ENCODE peak calls at places on chromosome 12, in five cellular contexts. C is RWPE1, L is T follicular helper cell, E is transverse colon, F is prostate gland. Y is an unnamed sample.

GRCh38 chr12:65879878-65880277 is 55.6 kb downstream of the HMGA2 start:
- DNase-seq in E (no peak), F (no peak), L (no peak), C (no peak), Y (no peak)

GRCh38 chr12:131862084-131862441 is 32.4 kb upstream of the ULK1 start:
- DNase-seq in C (no peak), E (no peak), F (no peak), L (no peak), Y (no peak)

GRCh38 chr12:62848418-62848817 is 86.5 kb downstream of the PPM1H start:
- DNase-seq in E (no peak), F (no peak), L (no peak), C (no peak), Y (no peak)

GRCh38 chr12:55955800-55956508 is 9.9 kb downstream of the PMEL start:
- DNase-seq in C (peak), F (peak), E (peak), L (peak), Y (peak)

GRCh38 chr12:115866909-115867525 is 410.5 kb downstream of the MED13L start:
- DNase-seq in C (peak), L (no peak), F (peak), E (peak), Y (no peak)

GRCh38 chr12:53966385-53967133 is 6.4 kb upstream of the HOXC11 start:
- DNase-seq in E (no peak), C (no peak), L (no peak), F (no peak), Y (no peak)

GRCh38 chr12:108173892-108174291 is 44.8 kb downstream of the WSCD2 start:
- DNase-seq in C (no peak), L (no peak), F (no peak), E (no peak), Y (no peak)

GRCh38 chr12:63103489-63104131 is 47.4 kb downstream of the AVPR1A start:
- DNase-seq in F (no peak), L (no peak), C (peak), E (no peak), Y (peak)

GRCh38 chr12:12870454-12870853 is 20.9 kb upstream of the GPRC5A start:
- DNase-seq in E (no peak), L (no peak), C (peak), F (no peak), Y (no peak)

GRCh38 chr12:102763016-102763415 is 154.0 kb downstream of the PAH start:
- DNase-seq in L (no peak), C (no peak), F (no peak), E (no peak), Y (no peak)

GRCh38 chr12:47729233-47729632 is 3.9 kb upstream of the ENDOU start:
- DNase-seq in C (no peak), E (no peak), F (no peak), L (no peak), Y (no peak)

GRCh38 chr12:13273850-13274249 is 77.3 kb downstream of the EMP1 start:
- DNase-seq in L (no peak), E (no peak), F (no peak), C (no peak), Y (no peak)

GRCh38 chr12:74490390-74491064 is 47.1 kb upstream of the ATXN7L3B start:
- DNase-seq in E (no peak), F (no peak), C (no peak), L (no peak), Y (no peak)

GRCh38 chr12:52207895-52208294 is 16.1 kb upstream of the KRT80 start:
- DNase-seq in E (no peak), C (no peak), F (peak), L (no peak), Y (no peak)

GRCh38 chr12:53560386-53560785 is 53.1 kb upstream of the NPFF start:
- DNase-seq in F (no peak), E (no peak), L (no peak), C (no peak), Y (no peak)

GRCh38 chr12:89450922-89451321 is 73.7 kb downstream of the GALNT4 start:
- DNase-seq in L (no peak), C (no peak), F (no peak), E (no peak), Y (no peak)

GRCh38 chr12:77830502-77830901 is at the start of gene NAV3:
- DNase-seq in F (no peak), L (no peak), C (no peak), E (no peak), Y (no peak)

GRCh38 chr12:52260351-52261210 is 13.9 kb upstream of the KRT86 start:
- DNase-seq in F (no peak), L (no peak), C (no peak), E (no peak), Y (no peak)

GRCh38 chr12:108241961-108242360 is 97.2 kb downstream of the CMKLR1 start:
- DNase-seq in E (no peak), L (no peak), F (no peak), C (no peak), Y (no peak)

GRCh38 chr12:49503674-49504180 is 35.1 kb upstream of the KCNH3 start:
- DNase-seq in C (peak), E (peak), L (no peak), F (peak), Y (no peak)

GRCh38 chr12:943051-943450 is 6.4 kb downstream of the RAD52 start:
- DNase-seq in F (no peak), L (no peak), C (no peak), E (no peak), Y (no peak)

GRCh38 chr12:102508052-102508451 is 27.7 kb upstream of the IGF1 start:
- DNase-seq in F (no peak), E (no peak), C (no peak), L (no peak), Y (no peak)